ENCODE peak calls at places on chromosomes 2 and 18, in seven cellular contexts. F is spleen, K is stomach, J is neural progenitor cell, S is HFF-Myc, Z is AG10803, M is HL-60. O is an unnamed sample.

GRCh38 chr2:227782804-227783203 is 30.8 kb upstream of the CCL20 start:
- DNase-seq in F (no peak), K (no peak), J (no peak), S (no peak), Z (no peak), M (no peak), O (no peak)

GRCh38 chr18:26091047-26091630 is 726 bp upstream of the SS18 start:
- DNase-seq in F (no peak), K (peak), J (no peak), S (peak), Z (no peak), M (no peak), O (no peak)

GRCh38 chr2:43075054-43075593 is 151.3 kb downstream of the ZFP36L2 start:
- DNase-seq in F (peak), K (peak), J (no peak), S (peak), Z (peak), M (no peak), O (peak)

GRCh38 chr2:113240915-113241911 is 37.5 kb downstream of the PAX8 start:
- DNase-seq in F (no peak), K (peak), J (no peak), S (peak), Z (peak), M (no peak), O (peak)

GRCh38 chr2:70523996-70524965 is 29.3 kb downstream of the TGFA start:
- DNase-seq in F (no peak), K (peak), J (no peak), S (no peak), Z (peak), M (peak), O (peak)

GRCh38 chr2:643334-643733 is 33.9 kb downstream of the TMEM18 start:
- DNase-seq in F (no peak), K (peak), J (no peak), S (no peak), Z (no peak), M (no peak), O (no peak)

GRCh38 chr2:23287250-23287704 is 97.7 kb upstream of the KLHL29 start:
- DNase-seq in F (no peak), K (no peak), J (peak), S (peak), Z (peak), M (no peak), O (peak)

GRCh38 chr2:44955593-44956449 is 14.3 kb downstream of the SIX3 start:
- DNase-seq in F (peak), K (peak), J (peak), S (no peak), Z (peak), M (peak), O (peak)

GRCh38 chr2:195649629-195650190 is 7.3 kb upstream of the SLC39A10 start:
- DNase-seq in F (no peak), K (no peak), J (no peak), S (no peak), Z (no peak), M (no peak), O (no peak)

GRCh38 chr2:152471499-152471898 is 136.5 kb downstream of the FMNL2 start:
- DNase-seq in F (no peak), K (no peak), J (no peak), S (no peak), Z (no peak), M (no peak), O (no peak)

GRCh38 chr18:46536215-46536874 is 120.7 kb downstream of the LOXHD1 start:
- DNase-seq in F (no peak), K (no peak), J (no peak), S (no peak), Z (no peak), M (no peak), O (peak)

GRCh38 chr2:181861379-181861778 is 30.2 kb upstream of the ITPRID2 start:
- DNase-seq in F (no peak), K (peak), J (no peak), S (no peak), Z (no peak), M (no peak), O (no peak)

GRCh38 chr2:9102861-9103662 is 99.6 kb upstream of the MBOAT2 start:
- DNase-seq in F (no peak), K (peak), J (peak), S (no peak), Z (no peak), M (no peak), O (peak)

GRCh38 chr18:9348079-9348671 is 13.6 kb downstream of the TWSG1 start:
- DNase-seq in F (no peak), K (no peak), J (no peak), S (no peak), Z (peak), M (no peak), O (no peak)

GRCh38 chr2:104429978-104430740 is 423.8 kb upstream of the POU3F3 start:
- DNase-seq in F (no peak), K (no peak), J (peak), S (no peak), Z (no peak), M (no peak), O (no peak)

GRCh38 chr2:171334946-171335345 is 98.8 kb downstream of the METTL8 start:
- DNase-seq in F (no peak), K (no peak), J (no peak), S (no peak), Z (no peak), M (no peak), O (no peak)

GRCh38 chr2:152627010-152627957 is 90.0 kb downstream of the PRPF40A start:
- DNase-seq in F (no peak), K (no peak), J (peak), S (no peak), Z (peak), M (peak), O (peak)

GRCh38 chr2:230324503-230324902 is 2.5 kb upstream of the SP140L start:
- DNase-seq in F (no peak), K (no peak), J (no peak), S (no peak), Z (no peak), M (no peak), O (no peak)

GRCh38 chr2:188320861-188321260 is 29.2 kb downstream of the GULP1 start:
- DNase-seq in F (no peak), K (no peak), J (no peak), S (no peak), Z (no peak), M (no peak), O (no peak)

GRCh38 chr2:84757648-84758047 is 123.2 kb downstream of the TRABD2A start:
- DNase-seq in F (no peak), K (no peak), J (no peak), S (no peak), Z (no peak), M (no peak), O (no peak)

GRCh38 chr2:29064746-29065478 is 9.4 kb downstream of the PCARE start:
- DNase-seq in F (no peak), K (no peak), J (peak), S (no peak), Z (no peak), M (no peak), O (no peak)

GRCh38 chr2:180652794-180653193 is 327.6 kb upstream of the UBE2E3 start:
- DNase-seq in F (no peak), K (no peak), J (no peak), S (no peak), Z (peak), M (no peak), O (no peak)

GRCh38 chr2:88608184-88608583 is 19.1 kb downstream of the EIF2AK3 start:
- DNase-seq in F (no peak), K (no peak), J (no peak), S (no peak), Z (no peak), M (no peak), O (no peak)

GRCh38 chr18:75204978-75205759 is 3.8 kb downstream of the PTGR3 start:
- DNase-seq in F (no peak), K (no peak), J (peak), S (no peak), Z (no peak), M (no peak), O (no peak)

GRCh38 chr2:110812726-110813645 is 80.6 kb downstream of the ACOXL start:
- DNase-seq in F (no peak), K (no peak), J (no peak), S (no peak), Z (no peak), M (no peak), O (no peak)

GRCh38 chr2:173150087-173150486 is 74.4 kb downstream of the MAP3K20 start:
- DNase-seq in F (no peak), K (no peak), J (no peak), S (no peak), Z (peak), M (no peak), O (no peak)

GRCh38 chr2:200619275-200619674 is 33.5 kb downstream of the AOX1 start:
- DNase-seq in F (no peak), K (no peak), J (no peak), S (no peak), Z (peak), M (no peak), O (no peak)

GRCh38 chr2:68907923-68908253 is 36.7 kb upstream of the BMP10 start:
- DNase-seq in F (no peak), K (no peak), J (no peak), S (no peak), Z (no peak), M (no peak), O (no peak)

GRCh38 chr18:62437520-62438329 is 85.1 kb upstream of the ZCCHC2 start:
- DNase-seq in F (no peak), K (no peak), J (no peak), S (no peak), Z (peak), M (no peak), O (peak)

GRCh38 chr2:12169060-12169406 is 422.6 kb downstream of the LPIN1 start:
- DNase-seq in F (no peak), K (no peak), J (no peak), S (no peak), Z (peak), M (no peak), O (peak)

GRCh38 chr18:22115573-22115972 is 53.8 kb upstream of the GATA6 start:
- DNase-seq in F (no peak), K (peak), J (no peak), S (no peak), Z (no peak), M (no peak), O (no peak)

GRCh38 chr2:19746611-19747309 is 155.0 kb downstream of the TTC32 start:
- DNase-seq in F (no peak), K (no peak), J (peak), S (no peak), Z (no peak), M (no peak), O (no peak)

GRCh38 chr2:27920148-27920885 is 29.8 kb downstream of the BABAM2 start:
- DNase-seq in F (no peak), K (no peak), J (no peak), S (no peak), Z (no peak), M (peak), O (peak)

GRCh38 chr2:15652316-15653276 is 60.9 kb downstream of the DDX1 start:
- DNase-seq in F (no peak), K (no peak), J (no peak), S (no peak), Z (no peak), M (no peak), O (no peak)

GRCh38 chr2:161956751-161957150 is 117.3 kb downstream of the DPP4 start:
- DNase-seq in F (no peak), K (no peak), J (no peak), S (no peak), Z (no peak), M (no peak), O (no peak)

DNA sequence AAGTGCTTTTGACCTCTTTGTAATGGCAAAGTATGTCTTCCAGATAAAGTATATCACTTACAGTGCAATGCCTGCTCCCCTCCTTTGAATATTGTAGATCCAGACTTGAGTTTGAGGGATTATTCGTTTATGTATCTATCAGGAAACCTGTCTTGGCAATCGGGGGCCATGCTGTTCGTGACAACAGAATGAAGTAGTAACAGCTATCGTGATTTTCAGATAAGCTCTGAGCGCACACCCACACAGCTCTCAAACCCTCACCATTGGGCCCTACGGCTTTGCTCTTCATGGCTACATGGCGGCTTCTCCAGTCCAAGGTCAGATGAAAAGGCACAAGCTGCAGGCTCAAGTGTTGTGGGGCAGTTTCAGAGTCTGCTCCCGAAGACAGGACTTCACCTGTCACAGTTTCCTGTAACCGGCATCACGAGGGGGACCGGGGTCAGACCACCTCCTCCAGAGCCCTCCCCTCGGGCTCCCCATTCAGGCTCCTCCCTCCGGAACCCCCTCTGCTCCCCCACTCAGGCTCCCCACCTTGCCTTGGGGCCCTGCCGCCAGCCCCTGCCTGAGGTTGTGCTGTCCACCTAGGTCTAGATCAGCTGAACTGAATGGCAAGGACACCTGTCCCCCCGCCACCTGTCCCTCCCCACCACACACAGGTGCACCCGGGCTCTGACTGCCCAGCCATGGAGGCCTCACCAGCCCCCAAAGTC is 292.5 kb upstream of the SALL3 start:
- DNase-seq in F (no peak), K (peak), J (no peak), S (no peak), Z (no peak), M (no peak), O (no peak)
- TF ChIP-seq CTCF in F (no peak), K (no peak), J (no peak), S (no peak), Z (no peak), M (no peak), O (no peak)

DNA sequence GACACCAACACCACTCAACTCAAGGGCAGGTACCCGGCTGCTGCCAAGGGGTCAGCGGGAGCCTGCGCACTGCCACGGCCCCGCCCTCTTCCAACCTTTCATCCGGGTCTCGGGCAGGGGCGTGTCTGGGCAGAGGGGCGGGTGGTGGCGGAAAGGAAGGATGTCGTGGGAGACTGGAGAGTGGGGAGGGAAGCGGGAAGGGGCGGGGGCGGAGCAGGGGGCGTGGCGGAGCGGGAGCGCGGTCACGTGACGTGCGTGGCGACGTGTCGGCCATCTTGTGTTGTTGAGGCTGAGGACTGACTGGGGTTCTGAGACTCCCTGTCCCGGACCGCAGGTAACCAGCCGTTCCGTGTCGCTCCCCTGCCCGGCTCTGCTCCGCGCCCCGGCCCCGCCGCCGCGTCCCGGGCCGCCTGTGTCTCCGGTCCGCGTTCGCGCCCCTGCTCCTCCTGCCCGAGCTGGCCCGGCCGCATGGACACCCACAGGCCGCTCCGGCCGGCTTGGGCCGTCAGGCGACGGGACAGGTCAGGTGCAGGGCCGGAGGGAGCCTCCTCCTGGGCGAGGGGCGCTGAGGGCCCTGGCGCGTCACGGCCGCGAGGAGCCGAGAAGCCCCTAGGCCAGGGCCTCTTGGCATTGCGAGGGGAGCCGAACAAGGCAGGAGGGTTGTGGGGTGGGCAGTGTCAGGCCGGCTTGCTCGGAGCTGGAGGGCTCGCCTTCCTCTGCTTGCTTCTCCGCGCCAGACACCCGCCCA is at the start of gene GIGYF2:
- DNase-seq in F (peak), K (peak), J (peak), S (peak), Z (peak), M (peak), O (peak)
- H3K4me3 ChIP-seq in F (peak), K (peak), J (peak), S (peak), Z (peak), M (peak), O (peak)

DNA sequence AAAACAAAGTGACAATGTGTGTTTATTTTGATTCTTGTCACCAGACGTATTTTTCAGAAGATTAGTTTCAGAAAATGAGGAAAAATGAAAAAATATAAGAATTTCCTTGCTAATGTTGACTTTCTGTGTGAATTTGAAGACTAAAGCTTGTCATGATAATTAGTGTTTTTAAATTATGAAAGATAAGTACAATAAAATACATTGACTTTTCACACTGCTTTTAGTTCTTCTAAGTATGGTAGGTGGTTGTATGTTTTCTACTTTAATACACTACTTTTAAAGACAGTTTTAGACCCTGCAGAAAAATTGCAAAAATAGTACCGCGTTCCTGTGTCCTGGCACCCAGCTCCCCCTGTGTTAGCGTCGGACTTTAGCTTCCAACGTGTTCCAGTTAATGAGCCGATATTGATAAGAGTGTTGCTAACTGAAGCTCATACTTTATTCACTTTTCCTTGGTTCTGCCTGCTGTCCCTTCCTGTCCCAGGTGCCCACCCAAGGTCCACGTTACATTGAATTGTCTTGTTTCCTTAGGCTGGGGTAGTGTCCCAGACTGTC is 695 bp downstream of the RBFA start:
- DNase-seq in F (no peak), K (no peak), J (peak), S (no peak), Z (no peak), M (no peak), O (no peak)
- TF ChIP-seq CTCF in F (no peak), K (no peak), J (no peak), S (no peak), Z (no peak), M (no peak), O (no peak)

GRCh38 chr2:221554769-221555510 is 17.2 kb downstream of the EPHA4 start:
- DNase-seq in F (no peak), K (no peak), J (peak), S (no peak), Z (peak), M (no peak), O (no peak)
- H3K4me3 ChIP-seq in F (no peak), K (no peak), J (peak), S (no peak), Z (no peak), M (no peak), O (no peak)

DNA sequence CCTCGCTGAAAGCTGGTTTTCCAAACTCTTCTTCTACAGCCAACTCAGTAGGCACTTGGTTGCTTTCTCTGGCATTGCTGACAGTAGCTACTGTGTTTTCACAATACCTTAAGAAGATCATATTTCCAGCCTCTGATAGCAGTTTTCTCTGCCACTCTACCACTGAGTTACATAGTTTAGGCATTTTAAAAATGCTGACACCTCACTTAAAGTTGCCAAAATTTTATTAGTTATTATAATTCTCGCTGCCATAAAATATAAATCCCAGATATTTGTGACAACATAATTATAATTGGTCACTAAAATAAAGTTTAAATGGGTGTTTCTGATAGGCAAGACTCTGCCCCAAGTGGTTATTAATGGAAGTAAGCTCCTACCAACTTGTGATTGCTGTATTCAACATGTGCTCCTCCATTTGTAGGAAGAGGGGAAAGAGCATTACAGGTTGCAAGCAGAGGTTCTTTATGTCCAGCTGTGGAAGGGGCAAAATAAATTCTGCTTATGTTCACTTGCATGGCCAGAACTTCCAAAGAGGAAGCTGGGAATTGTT is 1202.8 kb downstream of the CNTNAP5 start:
- DNase-seq in F (no peak), K (no peak), J (no peak), S (no peak), Z (no peak), M (no peak), O (peak)
- TF ChIP-seq CTCF in F (no peak), K (no peak), J (peak), S (no peak), Z (no peak), M (no peak), O (no peak)

GRCh38 chr2:102065675-102066252 is 74.0 kb downstream of the IL1R2 start:
- DNase-seq in F (peak), K (peak), J (no peak), S (peak), Z (peak), M (peak), O (peak)
- H3K4me3 ChIP-seq in F (no peak), K (no peak), J (no peak), S (no peak), Z (no peak), M (no peak), O (no peak)